ENCODE peak calls at places on chromosome 3, in seven cellular contexts. G, X, R, S, T, J and D are unnamed samples.

GRCh38 chr3:158532099-158532734 is 38.8 kb upstream of the MLF1 start:
- DNase-seq in T (peak; percentile 80), X (peak; percentile 39), G (peak; percentile 7), S (no peak), R (peak; percentile 82), J (no peak), D (peak; percentile 10)

GRCh38 chr3:46086083-46086437 is 58.8 kb upstream of the XCR1 start:
- DNase-seq in R (no peak), J (no peak), S (no peak), G (no peak), X (no peak), T (no peak), D (no peak)

GRCh38 chr3:83835040-83835439 is 1123.7 kb upstream of the CADM2 start:
- DNase-seq in G (no peak), S (no peak), T (no peak), J (no peak), R (no peak), X (no peak), D (no peak)

GRCh38 chr3:188673509-188674239 is 498.1 kb upstream of the TPRG1 start:
- DNase-seq in X (peak; percentile 89), G (peak; percentile 34), J (no peak), R (peak; percentile 96), T (peak; percentile 78), S (no peak), D (no peak)

GRCh38 chr3:42298259-42298658 is 32.3 kb upstream of the CCK start:
- DNase-seq in R (no peak), T (no peak), G (no peak), J (no peak), S (no peak), X (no peak), D (no peak)

GRCh38 chr3:195176776-195177175 is 94.2 kb downstream of the XXYLT1 start:
- DNase-seq in T (no peak), G (no peak), R (no peak), J (no peak), X (no peak), S (no peak), D (no peak)

GRCh38 chr3:187456268-187456667 is 88.1 kb downstream of the RTP4 start:
- DNase-seq in J (no peak), R (peak; percentile 39), G (no peak), S (no peak), X (no peak), T (no peak), D (no peak)

GRCh38 chr3:140595295-140595694 is 82.6 kb upstream of the TRIM42 start:
- DNase-seq in S (no peak), T (peak; percentile 78), J (no peak), X (no peak), R (peak; percentile 67), G (no peak), D (no peak)

GRCh38 chr3:172274906-172275305 is 173.3 kb downstream of the GHSR start:
- DNase-seq in S (no peak), G (no peak), R (no peak), T (no peak), J (no peak), X (no peak), D (no peak)

GRCh38 chr3:46705751-46706572 is 4.8 kb downstream of the TMIE start:
- DNase-seq in G (no peak), R (peak; percentile 58), T (peak; percentile 57), X (peak; percentile 87), J (no peak), S (no peak), D (no peak)

GRCh38 chr3:126126811-126127431 is 43.0 kb upstream of the SLC41A3 start:
- DNase-seq in S (no peak), X (no peak), J (no peak), R (no peak), T (no peak), G (no peak), D (no peak)

GRCh38 chr3:193831495-193832455 is 238.8 kb downstream of the OPA1 start:
- DNase-seq in G (no peak), T (no peak), J (no peak), S (peak; percentile 9), X (no peak), R (no peak), D (no peak)

GRCh38 chr3:58824285-58824684 is 157.7 kb upstream of the FAM3D start:
- DNase-seq in S (no peak), G (no peak), J (no peak), T (peak; percentile 77), R (peak; percentile 69), X (peak; percentile 71), D (peak; percentile 46)

GRCh38 chr3:57749542-57749941 is 6.6 kb upstream of the SLMAP start:
- DNase-seq in G (no peak), J (no peak), X (no peak), T (no peak), S (no peak), R (no peak), D (no peak)

GRCh38 chr3:36317915-36318314 is 62.4 kb upstream of the STAC start:
- DNase-seq in G (no peak), S (no peak), R (no peak), J (no peak), X (no peak), T (no peak), D (no peak)

GRCh38 chr3:126464494-126464893 is 11.2 kb downstream of the ZXDC start:
- DNase-seq in R (no peak), T (no peak), S (no peak), J (no peak), G (no peak), X (no peak), D (no peak)

GRCh38 chr3:130626021-130626420 is 109.0 kb downstream of the COL6A6 start:
- DNase-seq in T (peak; percentile 63), G (no peak), S (no peak), X (no peak), J (no peak), R (peak; percentile 13), D (no peak)

GRCh38 chr3:126780666-126781065 is 76.6 kb downstream of the CHCHD6 start:
- DNase-seq in T (no peak), S (no peak), J (no peak), X (no peak), R (no peak), G (no peak), D (no peak)

GRCh38 chr3:151579571-151580270 is 118.9 kb upstream of the IGSF10 start:
- DNase-seq in X (no peak), R (peak; percentile 65), S (no peak), T (peak; percentile 44), G (no peak), J (no peak), D (no peak)

GRCh38 chr3:138197058-138197457 is 10.0 kb downstream of the ARMC8 start:
- DNase-seq in S (no peak), X (peak; percentile 55), T (peak; percentile 52), R (peak; percentile 60), J (no peak), G (no peak), D (peak; percentile 56)

GRCh38 chr3:186359078-186359477 is 3.0 kb downstream of the DGKG start:
- DNase-seq in X (no peak), J (no peak), T (peak; percentile 10), S (no peak), G (no peak), R (no peak), D (no peak)

GRCh38 chr3:99128205-99128604 is 226.7 kb upstream of the DCBLD2 start:
- DNase-seq in S (no peak), X (no peak), T (peak; percentile 33), G (no peak), J (no peak), R (peak; percentile 63), D (no peak)

GRCh38 chr3:28295819-28296364 is 52.6 kb upstream of the ZCWPW2 start:
- DNase-seq in R (peak; percentile 23), G (no peak), T (peak; percentile 18), S (no peak), J (no peak), X (no peak), D (no peak)

GRCh38 chr3:42256135-42256819 is 9.7 kb downstream of the CCK start:
- DNase-seq in R (peak; percentile 32), X (no peak), S (no peak), J (no peak), G (no peak), T (peak; percentile 16), D (no peak)

GRCh38 chr3:186839874-186840641 is 2.5 kb upstream of the ADIPOQ start:
- DNase-seq in X (no peak), J (no peak), T (peak; percentile 53), S (no peak), R (peak; percentile 59), G (peak; percentile 55), D (no peak)

GRCh38 chr3:481680-482079 is 285.1 kb downstream of the CHL1 start:
- DNase-seq in R (no peak), S (no peak), J (no peak), T (peak; percentile 3), G (no peak), X (peak; percentile 33), D (peak; percentile 39)
- H3K4me3 ChIP-seq in R (no peak overlapping the region), S (no peak overlapping the region), J (no peak overlapping the region), T (no peak overlapping the region), G (no peak overlapping the region), X (no peak overlapping the region), D (no peak overlapping the region)

DNA sequence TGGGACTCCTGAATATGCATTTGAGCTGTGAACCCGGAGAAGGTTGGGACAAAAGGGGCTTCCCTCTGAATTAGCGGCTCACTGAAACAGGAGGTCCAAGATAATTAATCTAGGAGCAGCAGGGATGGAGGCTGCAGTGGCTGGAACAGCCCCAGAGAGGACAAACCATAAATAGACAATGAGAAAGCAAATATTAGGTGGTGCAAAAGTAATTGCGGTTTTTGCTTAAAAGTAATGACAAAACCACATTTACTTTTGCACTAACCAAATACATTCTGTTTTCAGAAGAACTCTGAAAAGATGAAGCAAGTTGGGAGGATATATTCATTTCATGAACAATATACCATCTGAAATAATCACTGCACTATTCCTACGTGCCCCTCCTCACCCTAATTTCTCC is 143.4 kb upstream of the KBTBD8 start:
- DNase-seq in X (no peak), S (no peak), R (no peak), T (no peak), J (no peak), G (no peak), D (peak; percentile 42)
- H3K4me3 ChIP-seq in X (no peak overlapping the region), S (no peak overlapping the region), R (no peak overlapping the region), T (no peak overlapping the region), J (no peak overlapping the region), G (no peak overlapping the region), D (no peak overlapping the region)

GRCh38 chr3:29525254-29525881 is 244.5 kb downstream of the RBMS3 start:
- DNase-seq in T (peak; percentile 90), S (no peak), G (peak; percentile 15), R (peak; percentile 95), J (no peak), X (no peak), D (no peak)
- H3K4me3 ChIP-seq in T (no peak overlapping the region), S (no peak overlapping the region), G (no peak overlapping the region), R (no peak overlapping the region), J (no peak overlapping the region), X (no peak overlapping the region), D (no peak overlapping the region)

GRCh38 chr3:73622135-73622534 is 2.6 kb downstream of the PDZRN3 start:
- DNase-seq in G (no peak), R (no peak), T (peak; percentile 55), J (no peak), S (no peak), X (no peak), D (peak; percentile 41)

GRCh38 chr3:73621388-73621787 is 3.4 kb downstream of the PDZRN3 start:
- DNase-seq in S (no peak), R (no peak), J (no peak), X (no peak), G (no peak), T (peak; percentile 49), D (no peak)

GRCh38 chr3:73616056-73616455 is 8.7 kb downstream of the PDZRN3 start:
- DNase-seq in S (no peak), J (no peak), T (no peak), X (no peak), R (no peak), G (no peak), D (no peak)

GRCh38 chr3:73614385-73614784 is 10.4 kb downstream of the PDZRN3 start:
- DNase-seq in G (no peak), S (no peak), X (peak; percentile 23), R (peak; percentile 91), T (peak; percentile 88), J (no peak), D (no peak)

GRCh38 chr3:73618461-73618860 is 6.3 kb downstream of the PDZRN3 start:
- DNase-seq in X (no peak), T (no peak), S (no peak), G (no peak), J (no peak), R (no peak), D (no peak)
- H3K4me3 ChIP-seq in X (no peak overlapping the region), T (no peak overlapping the region), S (no peak overlapping the region), G (no peak overlapping the region), J (no peak overlapping the region), R (no peak overlapping the region), D (no peak overlapping the region)